ENCODE peak calls at places on chromosome 11, in ten cellular contexts. S, V, Z, H, D, P, A, R, N and O are unnamed samples. For H3K9me3, the result is how much of the 10 kb centered on the place peaks cover.

GRCh38 chr11:92500463-92500862 is 275.8 kb downstream of the FAT3 start:
- DNase-seq in S (no peak), V (no peak), Z (no peak), H (no peak), D (no peak), P (no peak), A (no peak), R (no peak), N (no peak), O (no peak)

GRCh38 chr11:65180877-65181568 is 705 bp upstream of the CAPN1 start:
- DNase-seq in S (peak), V (peak), Z (peak), H (peak), D (peak), P (peak), A (peak), R (no peak), N (peak), O (peak)

GRCh38 chr11:119062779-119063178 is 4.8 kb upstream of the VPS11 start:
- DNase-seq in S (no peak), V (no peak), Z (no peak), H (no peak), D (peak), P (peak), A (peak), R (no peak), N (no peak), O (no peak)

GRCh38 chr11:69215216-69215615 is 59.5 kb downstream of the SMIM38 start:
- DNase-seq in S (no peak), V (no peak), Z (no peak), H (no peak), D (no peak), P (no peak), A (peak), R (no peak), N (no peak), O (no peak)

GRCh38 chr11:119094816-119095065 is 6.9 kb downstream of the DPAGT1 start:
- DNase-seq in S (peak), V (peak), Z (peak), H (peak), D (peak), P (peak), A (peak), R (peak), N (no peak), O (no peak)

GRCh38 chr11:57513911-57514537 is 1.5 kb downstream of the SLC43A1 start:
- DNase-seq in S (no peak), V (peak), Z (peak), H (peak), D (peak), P (peak), A (peak), R (no peak), N (no peak), O (peak)

GRCh38 chr11:44842219-44842618 is 108.5 kb downstream of the TP53I11 start:
- DNase-seq in S (no peak), V (no peak), Z (no peak), H (no peak), D (no peak), P (no peak), A (no peak), R (no peak), N (no peak), O (no peak)

GRCh38 chr11:111714522-111714921 is 51.7 kb downstream of the PPP2R1B start:
- DNase-seq in S (no peak), V (no peak), Z (no peak), H (no peak), D (no peak), P (no peak), A (no peak), R (no peak), N (no peak), O (no peak)

GRCh38 chr11:83409891-83410290 is 123.7 kb upstream of the CCDC90B start:
- DNase-seq in S (no peak), V (no peak), Z (peak), H (no peak), D (peak), P (no peak), A (peak), R (no peak), N (no peak), O (no peak)

GRCh38 chr11:60761436-60762190 is 4.9 kb downstream of the MS4A15 start:
- DNase-seq in S (no peak), V (no peak), Z (no peak), H (no peak), D (no peak), P (no peak), A (no peak), R (no peak), N (no peak), O (no peak)

GRCh38 chr11:59078435-59078834 is 7.7 kb upstream of the GLYATL1B start:
- DNase-seq in S (no peak), V (no peak), Z (no peak), H (no peak), D (no peak), P (no peak), A (no peak), R (no peak), N (no peak), O (no peak)

GRCh38 chr11:7903940-7904339 is 27.1 kb downstream of the OR10A6 start:
- DNase-seq in S (no peak), V (no peak), Z (no peak), H (no peak), D (no peak), P (peak), A (no peak), R (no peak), N (no peak), O (no peak)

GRCh38 chr11:65718964-65719492 is 1.6 kb downstream of the RNASEH2C start:
- DNase-seq in S (no peak), V (no peak), Z (no peak), H (no peak), D (peak), P (no peak), A (peak), R (no peak), N (no peak), O (no peak)

GRCh38 chr11:110763249-110764011 is 51.2 kb upstream of the ARHGAP20 start:
- DNase-seq in S (no peak), V (no peak), Z (no peak), H (peak), D (peak), P (peak), A (peak), R (peak), N (no peak), O (no peak)

GRCh38 chr11:83092488-83093384 is 21.0 kb upstream of the RAB30 start:
- DNase-seq in S (no peak), V (peak), Z (no peak), H (no peak), D (peak), P (peak), A (peak), R (no peak), N (no peak), O (no peak)

GRCh38 chr11:94794287-94795168 is 26.4 kb downstream of the AMOTL1 start:
- DNase-seq in S (no peak), V (peak), Z (peak), H (peak), D (peak), P (no peak), A (peak), R (no peak), N (no peak), O (no peak)

GRCh38 chr11:118790357-118791014 is 478 bp downstream of the DDX6 start:
- DNase-seq in S (peak), V (peak), Z (peak), H (peak), D (no peak), P (peak), A (peak), R (peak), N (peak), O (peak)

GRCh38 chr11:126355324-126355925 is at the start of gene ST3GAL4:
- DNase-seq in S (peak), V (peak), Z (peak), H (peak), D (peak), P (peak), A (peak), R (peak), N (no peak), O (peak)

GRCh38 chr11:93085097-93085496 is 112.7 kb downstream of the SLC36A4 start:
- DNase-seq in S (no peak), V (no peak), Z (no peak), H (no peak), D (no peak), P (no peak), A (no peak), R (no peak), N (no peak), O (no peak)

GRCh38 chr11:94586978-94587377 is 19.8 kb downstream of the PIWIL4 start:
- DNase-seq in S (no peak), V (no peak), Z (no peak), H (no peak), D (no peak), P (no peak), A (no peak), R (no peak), N (no peak), O (no peak)

GRCh38 chr11:118209037-118209436 is 15.8 kb downstream of the JAML start:
- DNase-seq in S (no peak), V (no peak), Z (no peak), H (no peak), D (no peak), P (no peak), A (no peak), R (no peak), N (no peak), O (no peak)

GRCh38 chr11:120001161-120002135 is 136.5 kb downstream of the TRIM29 start:
- DNase-seq in S (no peak), V (no peak), Z (no peak), H (no peak), D (no peak), P (no peak), A (no peak), R (no peak), N (no peak), O (no peak)

GRCh38 chr11:119489087-119489486 is 66.1 kb upstream of the THY1 start:
- DNase-seq in S (peak), V (no peak), Z (no peak), H (peak), D (no peak), P (no peak), A (peak), R (no peak), N (no peak), O (no peak)

GRCh38 chr11:118436639-118437045 is 350 bp downstream of the KMT2A start:
- DNase-seq in S (no peak), V (no peak), Z (peak), H (peak), D (peak), P (peak), A (peak), R (no peak), N (no peak), O (peak)

GRCh38 chr11:19953909-19954308 is 206.4 kb downstream of the DBX1 start:
- DNase-seq in S (no peak), V (no peak), Z (no peak), H (no peak), D (peak), P (no peak), A (peak), R (no peak), N (no peak), O (no peak)

GRCh38 chr11:90332415-90332814 is 109.6 kb upstream of the CHORDC1 start:
- DNase-seq in S (no peak), V (no peak), Z (no peak), H (no peak), D (no peak), P (no peak), A (no peak), R (no peak), N (no peak), O (no peak)

GRCh38 chr11:8604078-8604723 is 10.2 kb upstream of the STK33 start:
- DNase-seq in S (no peak), V (peak), Z (no peak), H (no peak), D (peak), P (peak), A (peak), R (no peak), N (no peak), O (no peak)

GRCh38 chr11:69580529-69580928 is 60.4 kb upstream of the CCND1 start:
- DNase-seq in S (no peak), V (no peak), Z (no peak), H (no peak), D (no peak), P (no peak), A (no peak), R (no peak), N (no peak), O (no peak)

GRCh38 chr11:132049205-132049604 is 678.8 kb downstream of the NTM start:
- DNase-seq in S (no peak), V (no peak), Z (no peak), H (peak), D (no peak), P (no peak), A (no peak), R (no peak), N (no peak), O (no peak)

GRCh38 chr11:61022311-61023085 is 51.0 kb downstream of the CD6 start:
- DNase-seq in S (no peak), V (no peak), Z (no peak), H (no peak), D (no peak), P (no peak), A (no peak), R (no peak), N (no peak), O (no peak)

GRCh38 chr11:96333076-96333744 is 9.8 kb downstream of the MAML2 start:
- DNase-seq in S (no peak), V (no peak), Z (no peak), H (no peak), D (no peak), P (no peak), A (no peak), R (no peak), N (no peak), O (no peak)

GRCh38 chr11:75237050-75237449 is 3.5 kb upstream of the TPBGL start:
- DNase-seq in S (no peak), V (peak), Z (no peak), H (no peak), D (no peak), P (no peak), A (no peak), R (no peak), N (no peak), O (no peak)

GRCh38 chr11:75238595-75239245 is 1.9 kb upstream of the TPBGL start:
- DNase-seq in S (no peak), V (peak), Z (no peak), H (no peak), D (no peak), P (no peak), A (no peak), R (no peak), N (no peak), O (no peak)

GRCh38 chr11:75233688-75234295 is 6.8 kb upstream of the TPBGL start:
- DNase-seq in S (no peak), V (no peak), Z (peak), H (no peak), D (peak), P (no peak), A (peak), R (no peak), N (no peak), O (no peak)

GRCh38 chr11:75239551-75240290 is 853 bp upstream of the TPBGL start:
- DNase-seq in S (no peak), V (peak), Z (no peak), H (peak), D (no peak), P (no peak), A (no peak), R (no peak), N (no peak), O (no peak)

GRCh38 chr11:75236062-75236461 is 4.5 kb upstream of the TPBGL start:
- DNase-seq in S (no peak), V (no peak), Z (no peak), H (no peak), D (no peak), P (no peak), A (no peak), R (no peak), N (no peak), O (no peak)
- TF ChIP-seq CTCF in S (no peak), V (no peak), Z (no peak), H (no peak), D (no peak), P (no peak), A (no peak), R (no peak), N (no peak), O (no peak)

GRCh38 chr11:35146074-35146521 is 7.1 kb downstream of the CD44 start:
- DNase-seq in S (no peak), V (no peak), Z (no peak), H (no peak), D (no peak), P (peak), A (no peak), R (no peak), N (no peak), O (no peak)

GRCh38 chr11:35146711-35147110 is 7.7 kb downstream of the CD44 start:
- DNase-seq in S (no peak), V (no peak), Z (no peak), H (no peak), D (no peak), P (no peak), A (no peak), R (no peak), N (no peak), O (no peak)

GRCh38 chr11:35145249-35145648 is 6.3 kb downstream of the CD44 start:
- DNase-seq in S (no peak), V (no peak), Z (no peak), H (no peak), D (peak), P (peak), A (peak), R (no peak), N (no peak), O (no peak)

GRCh38 chr11:35148163-35148562 is 9.2 kb downstream of the CD44 start:
- DNase-seq in S (no peak), V (no peak), Z (no peak), H (no peak), D (no peak), P (no peak), A (no peak), R (no peak), N (no peak), O (peak)

DNA sequence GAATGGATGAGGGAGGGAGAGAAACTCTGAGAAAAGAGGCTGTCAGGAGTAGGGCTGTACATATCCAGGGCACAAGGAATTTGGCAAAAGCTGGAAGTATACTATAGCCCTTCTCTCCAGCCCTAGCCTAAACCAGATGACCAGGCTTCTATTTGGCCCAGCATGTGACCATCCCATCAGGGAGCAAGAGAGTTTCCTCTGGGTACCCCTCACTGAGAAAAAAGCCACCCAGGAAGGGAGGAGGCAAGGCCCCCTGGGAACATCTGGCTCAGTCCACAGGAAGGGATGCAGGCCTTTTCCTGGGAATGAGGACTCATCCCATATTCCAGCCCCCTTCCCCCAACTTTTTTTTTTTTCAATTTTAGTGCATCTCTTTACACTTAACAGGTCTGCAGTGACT is 8.3 kb downstream of the CD44 start:
- DNase-seq in S (no peak), V (no peak), Z (no peak), H (no peak), D (no peak), P (no peak), A (no peak), R (no peak), N (no peak), O (no peak)
- H3K27ac ChIP-seq in S (no peak), V (peak), Z (peak), H (no peak), D (no peak), P (no peak), A (no peak), R (no peak), N (no peak), O (no peak)

DNA sequence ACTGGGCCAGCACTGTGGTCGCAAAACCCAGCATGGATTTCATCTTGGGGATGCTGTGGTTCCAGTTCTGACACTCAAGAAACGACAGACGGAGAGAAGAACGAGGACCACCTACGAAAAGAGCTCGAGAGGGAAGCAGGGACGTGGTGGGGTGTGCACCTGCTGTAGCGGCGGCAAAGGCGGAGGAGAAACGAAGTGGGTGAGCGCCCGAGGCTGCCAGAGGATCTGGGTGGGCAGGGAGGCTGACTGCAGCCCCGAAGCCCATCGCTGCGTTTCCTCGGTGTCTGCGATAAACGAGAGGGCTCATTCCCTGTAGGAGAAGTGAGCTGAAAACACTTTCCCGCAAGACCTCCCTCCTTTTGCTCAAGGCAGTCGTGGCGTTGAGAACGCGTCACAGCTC is 246.1 kb downstream of the OR4C45 start:
- DNase-seq in S (no peak), V (no peak), Z (no peak), H (no peak), D (no peak), P (no peak), A (no peak), R (no peak), N (no peak), O (no peak)
- H3K9me3 ChIP-seq in S (under half), V (under half), Z (under half), H (under half), D (under half), P (under half), A (under half), R (under half), N (under half), O (under half)

DNA sequence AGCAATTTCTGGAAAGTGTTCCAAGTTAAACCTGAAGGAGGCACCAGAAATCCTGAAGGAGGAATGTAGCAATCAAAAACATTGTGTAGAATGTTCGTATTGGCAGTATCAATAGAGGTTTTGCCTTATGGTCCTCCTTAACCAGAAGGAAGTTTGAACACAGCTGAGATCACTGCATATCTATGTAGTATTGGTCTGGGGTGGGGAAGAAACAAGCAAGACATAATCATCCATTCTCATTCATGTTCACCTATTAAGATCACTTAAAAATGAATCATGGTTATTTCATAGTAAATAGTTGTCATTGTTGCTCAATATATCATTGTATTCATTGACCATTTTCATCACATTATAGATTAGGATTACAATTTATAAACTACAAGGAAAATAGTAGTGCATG is 160.5 kb downstream of the DDX10 start:
- DNase-seq in S (no peak), V (no peak), Z (no peak), H (no peak), D (no peak), P (no peak), A (no peak), R (no peak), N (no peak), O (no peak)
- TF ChIP-seq CTCF in S (no peak), V (no peak), Z (no peak), H (no peak), D (no peak), P (no peak), A (no peak), R (no peak), N (no peak), O (no peak)

GRCh38 chr11:114082767-114083181 is 23.3 kb downstream of the ZBTB16 start:
- DNase-seq in S (no peak), V (no peak), Z (peak), H (no peak), D (no peak), P (no peak), A (peak), R (no peak), N (no peak), O (no peak)

GRCh38 chr11:114086394-114086793 is 26.9 kb downstream of the ZBTB16 start:
- DNase-seq in S (no peak), V (no peak), Z (no peak), H (no peak), D (no peak), P (no peak), A (no peak), R (no peak), N (no peak), O (no peak)

GRCh38 chr11:114083256-114084252 is 24.0 kb downstream of the ZBTB16 start:
- DNase-seq in S (no peak), V (no peak), Z (no peak), H (no peak), D (no peak), P (no peak), A (no peak), R (no peak), N (no peak), O (no peak)

GRCh38 chr11:114085965-114086364 is 26.5 kb downstream of the ZBTB16 start:
- DNase-seq in S (peak), V (no peak), Z (no peak), H (no peak), D (peak), P (peak), A (peak), R (no peak), N (no peak), O (no peak)

DNA sequence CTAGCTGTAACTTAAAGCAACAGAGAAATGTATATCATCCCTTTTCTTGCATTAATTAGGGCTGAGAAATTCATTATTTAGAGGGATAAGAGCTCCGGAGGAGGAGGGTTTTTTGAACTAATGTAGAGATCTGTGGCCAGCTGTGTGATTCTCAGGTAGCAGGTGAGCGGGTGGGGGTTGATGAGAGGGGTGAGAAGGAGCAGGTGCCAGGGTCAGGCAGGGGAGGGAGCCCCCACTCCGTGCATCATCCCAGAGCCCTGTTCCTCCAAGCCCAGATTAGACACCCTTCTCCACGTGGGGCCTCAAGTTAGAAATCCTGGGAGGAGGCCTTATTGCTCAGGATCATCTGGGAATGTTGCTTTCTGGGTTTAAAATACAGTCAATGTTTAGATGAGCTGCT is 24.9 kb downstream of the ZBTB16 start:
- DNase-seq in S (no peak), V (no peak), Z (no peak), H (no peak), D (peak), P (no peak), A (peak), R (no peak), N (no peak), O (no peak)
- H3K27ac ChIP-seq in S (no peak), V (peak), Z (no peak), H (no peak), D (peak), P (no peak), A (peak), R (no peak), N (no peak), O (no peak)